ENCODE peak calls at places on chromosomes 12 and 14, in five cellular contexts. K is fibroblast of lung, O is DND-41, I is endodermal cell, S is mesenchymal stem cell. J is an unnamed sample.

GRCh38 chr12:115866909-115867525 is 410.5 kb downstream of the MED13L start:
- DNase-seq in K (no peak), O (no peak), I (peak), S (no peak), J (no peak)

GRCh38 chr12:1071182-1071581 is 80.2 kb downstream of the ERC1 start:
- DNase-seq in K (no peak), O (no peak), I (no peak), S (no peak), J (peak)

GRCh38 chr14:21023817-21024667 is 819 bp downstream of the NDRG2 start:
- DNase-seq in K (no peak), O (no peak), I (peak), S (no peak), J (no peak)

GRCh38 chr14:58765375-58765774 is 127.6 kb downstream of the DACT1 start:
- DNase-seq in K (no peak), O (no peak), I (no peak), S (peak), J (no peak)

GRCh38 chr12:105467710-105468366 is 137.3 kb downstream of the C12orf75 start:
- DNase-seq in K (no peak), O (no peak), I (no peak), S (no peak), J (no peak)

GRCh38 chr12:24909667-24910066 is 39.2 kb downstream of the BCAT1 start:
- DNase-seq in K (peak), O (no peak), I (no peak), S (peak), J (no peak)

GRCh38 chr12:9221476-9221875 is 13.3 kb upstream of the PZP start:
- DNase-seq in K (peak), O (no peak), I (no peak), S (no peak), J (no peak)

GRCh38 chr12:121189061-121189886 is 20.7 kb upstream of the P2RX4 start:
- DNase-seq in K (no peak), O (no peak), I (peak), S (no peak), J (no peak)

GRCh38 chr12:5230861-5231260 is 187.2 kb downstream of the KCNA5 start:
- DNase-seq in K (no peak), O (no peak), I (no peak), S (no peak), J (no peak)

GRCh38 chr12:80778005-80778541 is 61.4 kb downstream of the MYF5 start:
- DNase-seq in K (peak), O (peak), I (no peak), S (peak), J (peak)

GRCh38 chr14:51304428-51304827 is 64.4 kb downstream of the TMX1 start:
- DNase-seq in K (peak), O (no peak), I (no peak), S (peak), J (no peak)

GRCh38 chr12:45315462-45315861 is 99.6 kb downstream of the ANO6 start:
- DNase-seq in K (no peak), O (no peak), I (no peak), S (no peak), J (no peak)

GRCh38 chr12:43501705-43502104 is 50.3 kb downstream of the ADAMTS20 start:
- DNase-seq in K (peak), O (no peak), I (no peak), S (peak), J (peak)

GRCh38 chr12:55619352-55620138 is 17.1 kb upstream of the OR10P1 start:
- DNase-seq in K (peak), O (peak), I (peak), S (peak), J (peak)

GRCh38 chr14:76007852-76008251 is 22.3 kb downstream of the IFT43 start:
- DNase-seq in K (no peak), O (no peak), I (no peak), S (no peak), J (no peak)

GRCh38 chr12:96196781-96197180 is 2.6 kb downstream of the ELK3 start:
- DNase-seq in K (peak), O (no peak), I (no peak), S (peak), J (no peak)

GRCh38 chr12:93743999-93744689 is 67.0 kb downstream of the CRADD start:
- DNase-seq in K (no peak), O (no peak), I (no peak), S (no peak), J (no peak)
- H3K27ac ChIP-seq in K (no peak), O (peak), I (no peak), S (no peak), J (no peak)

GRCh38 chr14:64119535-64119934 is 174.6 kb downstream of the ESR2 start:
- DNase-seq in K (no peak), O (no peak), I (no peak), S (no peak), J (no peak)

GRCh38 chr14:64114796-64115195 is 179.4 kb downstream of the ESR2 start:
- DNase-seq in K (no peak), O (no peak), I (no peak), S (no peak), J (peak)

GRCh38 chr14:64118892-64119291 is 175.3 kb downstream of the ESR2 start:
- DNase-seq in K (no peak), O (no peak), I (no peak), S (no peak), J (no peak)

GRCh38 chr14:64115401-64115800 is 178.8 kb downstream of the ESR2 start:
- DNase-seq in K (no peak), O (no peak), I (no peak), S (no peak), J (peak)

GRCh38 chr14:64117671-64118402 is 176.3 kb downstream of the ESR2 start:
- DNase-seq in K (peak), O (no peak), I (no peak), S (no peak), J (no peak)
- H3K9ac ChIP-seq in K (no peak), O (no peak), I (no peak), S (peak), J (no peak)

DNA sequence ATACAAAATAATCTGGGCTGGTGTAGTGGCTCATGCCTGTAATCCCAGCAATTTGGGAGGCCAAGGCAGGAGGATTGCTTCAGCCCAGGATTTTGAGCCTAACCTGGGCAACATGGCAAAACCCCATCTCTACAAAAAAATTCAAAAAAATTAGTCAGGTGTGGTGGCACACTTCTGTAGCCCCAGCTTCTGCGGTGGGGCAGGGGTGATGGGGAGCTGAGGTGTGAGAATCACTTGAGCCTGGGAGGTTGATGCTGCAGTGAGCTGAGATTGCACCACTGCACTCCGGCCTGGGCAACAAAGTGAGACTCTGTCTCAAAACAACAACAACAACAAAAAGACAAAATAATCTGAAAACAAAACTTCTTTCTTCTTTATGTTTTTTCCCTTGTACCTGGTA is 66.0 kb downstream of the TC2N start:
- DNase-seq in K (no peak), O (no peak), I (no peak), S (no peak), J (no peak)
- H3K27ac ChIP-seq in K (no peak), O (no peak), I (no peak), S (no peak), J (no peak)

DNA sequence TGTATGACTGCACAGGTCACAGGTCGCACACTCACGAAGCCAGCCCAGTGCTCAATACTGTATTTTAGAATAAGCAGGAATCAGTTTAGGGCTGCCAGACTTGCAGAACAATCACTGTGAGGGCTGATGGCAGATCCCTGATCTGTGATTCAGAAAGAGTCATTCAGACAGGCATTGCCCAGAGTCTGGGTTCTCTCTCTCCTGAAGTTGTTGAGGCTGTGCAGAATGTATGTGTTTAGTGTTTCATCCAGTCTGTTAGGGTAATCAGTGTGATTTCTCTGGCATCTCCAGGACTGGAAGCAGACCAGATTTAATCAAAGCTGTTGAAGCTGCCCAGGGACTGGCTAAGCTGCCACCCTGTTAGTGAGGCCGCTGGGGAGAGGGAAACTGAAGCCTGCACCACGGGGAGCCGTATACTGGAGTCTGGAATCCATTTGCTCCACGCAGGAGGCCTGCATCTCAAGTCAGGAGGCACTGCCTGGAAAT is 69.3 kb downstream of the ETV6 start:
- DNase-seq in K (peak), O (no peak), I (no peak), S (peak), J (no peak)
- H3K9ac ChIP-seq in K (no peak), O (no peak), I (no peak), S (no peak), J (no peak)

DNA sequence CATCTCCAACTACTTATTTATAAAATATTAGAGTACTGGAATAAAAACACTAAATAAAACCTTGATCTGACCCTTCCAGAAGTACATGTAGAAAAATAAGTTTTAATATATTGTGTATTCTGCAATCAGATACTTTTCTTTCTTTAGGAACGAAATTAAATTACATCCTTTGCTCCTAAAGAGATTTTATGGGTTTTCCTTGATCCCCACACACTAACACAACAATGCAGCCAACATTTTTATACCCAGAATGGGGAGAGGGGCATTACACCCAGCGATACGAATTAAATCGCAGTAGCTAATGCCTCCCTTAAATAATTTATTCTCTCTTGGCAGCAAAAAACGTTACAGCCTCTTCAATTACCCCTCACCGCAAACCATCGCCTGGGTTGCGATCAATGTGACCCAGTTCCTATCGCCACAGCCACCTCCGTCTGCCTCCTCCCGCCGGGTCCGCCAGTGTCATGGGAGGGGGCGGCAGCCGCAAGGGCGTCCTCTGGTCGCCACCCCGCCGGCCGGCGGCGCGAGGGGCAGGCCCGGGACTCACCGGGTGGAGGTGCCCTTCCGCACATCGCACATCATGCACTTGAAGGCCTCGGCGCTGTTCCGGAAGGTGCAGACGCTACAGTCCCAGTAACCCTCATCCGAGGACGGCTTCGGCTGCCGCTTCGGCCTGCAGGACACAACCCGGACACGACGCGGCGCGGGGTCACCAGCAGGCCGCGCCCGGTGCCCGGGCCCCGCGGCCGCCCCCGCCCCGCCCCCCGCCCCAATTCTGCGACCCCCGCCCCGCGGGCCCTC is 796 bp downstream of the YAF2 start:
- DNase-seq in K (peak), O (peak), I (peak), S (peak), J (peak)
- H3K27ac ChIP-seq in K (peak), O (peak), I (no peak), S (peak), J (peak)

DNA sequence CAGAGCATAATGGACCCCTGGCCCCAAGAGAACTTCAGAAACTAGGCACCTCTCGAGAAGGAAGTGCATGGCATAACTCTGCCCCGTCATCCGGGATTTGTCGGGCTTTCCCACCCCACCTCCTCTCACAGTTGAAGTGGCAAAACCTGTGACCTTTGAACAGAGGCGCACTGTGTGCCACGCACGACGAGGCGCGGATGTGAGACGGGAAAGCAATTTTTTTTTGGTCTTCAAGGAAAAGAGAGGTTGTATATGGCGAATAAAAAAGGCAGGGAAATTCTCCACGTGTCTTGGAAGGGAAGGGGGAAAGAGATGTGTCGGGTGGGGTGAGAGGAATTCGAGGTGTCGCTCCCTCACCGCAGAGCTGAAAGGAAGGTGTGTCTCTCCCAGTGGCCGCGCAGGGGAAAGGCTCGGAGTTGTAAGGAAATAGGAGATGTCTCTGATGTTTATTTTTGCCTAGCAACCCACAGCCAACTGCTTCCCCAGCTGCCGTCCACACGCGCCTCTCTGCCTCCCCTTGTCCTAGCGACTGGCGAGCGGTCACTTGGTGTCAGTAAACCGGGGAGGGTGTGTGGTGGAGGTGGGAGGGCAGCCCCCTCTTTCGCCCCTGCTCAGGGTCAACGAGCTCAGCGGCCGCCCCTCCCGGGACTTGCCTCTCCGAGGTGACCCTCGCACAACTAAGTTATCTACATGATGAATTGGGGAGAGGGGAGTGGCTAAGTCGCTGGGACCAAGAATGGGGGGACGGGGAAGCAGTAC is 819 bp upstream of the DYRK2 start:
- DNase-seq in K (peak), O (peak), I (peak), S (peak), J (peak)
- H3K9ac ChIP-seq in K (peak), O (peak), I (peak), S (peak), J (peak)

GRCh38 chr14:55026441-55026792 is 482 bp downstream of the WDHD1 start:
- DNase-seq in K (no peak), O (no peak), I (no peak), S (no peak), J (no peak)

GRCh38 chr14:55028066-55028465 is 1.0 kb downstream of the SOCS4 start:
- DNase-seq in K (no peak), O (no peak), I (no peak), S (peak), J (peak)

GRCh38 chr14:55026793-55027560 is at the start of the genes SOCS4 and WDHD1:
- DNase-seq in K (peak), O (peak), I (peak), S (peak), J (peak)

GRCh38 chr14:55028476-55028875 is 1.4 kb downstream of the SOCS4 start:
- DNase-seq in K (no peak), O (no peak), I (no peak), S (no peak), J (peak)

GRCh38 chr14:55025948-55026347 is 951 bp downstream of the WDHD1 start:
- DNase-seq in K (no peak), O (no peak), I (no peak), S (no peak), J (no peak)
- H3K27ac ChIP-seq in K (peak), O (peak), I (no peak), S (no peak), J (peak)